ENCODE peak calls at places on chromosome 16, in six cellular contexts. P, Y, S, K, R and I are unnamed samples.

GRCh38 chr16:28821874-28822519 is 802 bp upstream of the ATXN2L start:
- DNase-seq in P (no peak), Y (no peak), S (no peak), K (no peak), R (no peak), I (no peak)

GRCh38 chr16:14307623-14308356 is 236.7 kb downstream of the MRTFB start:
- DNase-seq in P (no peak), Y (peak), S (peak), K (no peak), R (no peak), I (no peak)

GRCh38 chr16:10929853-10930754 is 12.2 kb downstream of the DEXI start:
- DNase-seq in P (no peak), Y (no peak), S (no peak), K (no peak), R (no peak), I (no peak)

GRCh38 chr16:30929167-30929566 is 5.8 kb downstream of the FBXL19 start:
- DNase-seq in P (no peak), Y (no peak), S (no peak), K (no peak), R (no peak), I (no peak)

GRCh38 chr16:8679156-8679555 is 4.7 kb downstream of the ABAT start:
- DNase-seq in P (no peak), Y (no peak), S (peak), K (no peak), R (no peak), I (no peak)

GRCh38 chr16:56970934-56971767 is 9.4 kb downstream of the CETP start:
- DNase-seq in P (no peak), Y (no peak), S (no peak), K (no peak), R (no peak), I (no peak)

GRCh38 chr16:46573008-46573833 is 48.0 kb downstream of the SHCBP1 start:
- DNase-seq in P (peak), Y (no peak), S (peak), K (no peak), R (peak), I (no peak)

GRCh38 chr16:18050777-18051176 is 285.8 kb downstream of the NPIPA8 start:
- DNase-seq in P (no peak), Y (no peak), S (no peak), K (no peak), R (no peak), I (no peak)

GRCh38 chr16:75868636-75869389 is 142.5 kb upstream of the CPHXL start:
- DNase-seq in P (no peak), Y (no peak), S (no peak), K (no peak), R (no peak), I (no peak)

GRCh38 chr16:25372716-25373115 is 115.1 kb upstream of the ZKSCAN2 start:
- DNase-seq in P (no peak), Y (no peak), S (peak), K (no peak), R (no peak), I (no peak)

GRCh38 chr16:9854665-9855064 is 327.6 kb downstream of the GRIN2A start:
- DNase-seq in P (no peak), Y (no peak), S (no peak), K (no peak), R (no peak), I (no peak)

GRCh38 chr16:56860226-56861020 is 4.6 kb upstream of the SLC12A3 start:
- DNase-seq in P (no peak), Y (no peak), S (no peak), K (no peak), R (peak), I (no peak)

GRCh38 chr16:70392606-70393005 is 45.9 kb downstream of the DDX19A start:
- DNase-seq in P (no peak), Y (no peak), S (no peak), K (no peak), R (no peak), I (no peak)

GRCh38 chr16:70391446-70391845 is 44.7 kb downstream of the DDX19A start:
- DNase-seq in P (no peak), Y (no peak), S (peak), K (no peak), R (no peak), I (no peak)

GRCh38 chr16:70390774-70391173 is 44.1 kb downstream of the DDX19A start:
- DNase-seq in P (no peak), Y (no peak), S (peak), K (no peak), R (no peak), I (no peak)

GRCh38 chr16:70394853-70395252 is 44.0 kb downstream of the ST3GAL2 start:
- DNase-seq in P (no peak), Y (no peak), S (no peak), K (no peak), R (no peak), I (no peak)

GRCh38 chr16:70391881-70392481 is 45.3 kb downstream of the DDX19A start:
- DNase-seq in P (no peak), Y (no peak), S (no peak), K (no peak), R (no peak), I (no peak)
- TF ChIP-seq JUND in P (no peak), Y (no peak), S (no peak), K (no peak), R (no peak), I (no peak)

DNA sequence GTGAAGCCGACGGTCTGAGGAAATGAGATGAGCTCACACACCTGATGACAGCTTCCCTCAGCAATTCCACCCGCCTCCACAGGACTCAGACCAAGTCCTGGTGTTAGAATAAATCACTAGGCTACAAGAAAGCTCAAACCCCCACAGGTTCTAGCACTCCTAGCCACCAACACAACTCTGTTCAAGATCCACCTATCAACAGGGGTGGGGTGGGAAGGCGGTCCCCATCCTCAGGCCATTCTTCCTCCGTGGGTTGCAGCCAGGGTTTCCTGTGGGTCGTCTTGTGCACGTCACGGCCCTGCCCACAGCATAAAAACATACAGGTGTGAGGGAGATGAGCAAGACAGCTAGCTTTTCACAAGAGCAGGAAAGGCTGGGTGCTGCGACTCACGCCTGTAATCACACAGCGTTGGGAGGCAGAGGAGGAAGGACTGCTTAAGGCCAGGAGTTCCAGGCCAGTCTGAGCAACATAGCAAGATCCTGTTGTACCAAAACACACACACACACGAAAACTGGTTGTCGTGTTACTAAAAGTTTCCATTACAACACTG is 81.1 kb downstream of the ANKRD11 start:
- DNase-seq in P (no peak), Y (no peak), S (no peak), K (no peak), R (no peak), I (no peak)
- TF ChIP-seq JUND in P (no peak), Y (no peak), S (no peak), K (no peak), R (no peak), I (no peak)

GRCh38 chr16:19878760-19879159 is 5.9 kb downstream of the GPRC5B start:
- DNase-seq in P (no peak), Y (no peak), S (no peak), K (no peak), R (no peak), I (no peak)

GRCh38 chr16:19874026-19874425 is 10.6 kb downstream of the GPRC5B start:
- DNase-seq in P (no peak), Y (no peak), S (no peak), K (no peak), R (no peak), I (no peak)

GRCh38 chr16:19874816-19875546 is 9.7 kb downstream of the GPRC5B start:
- DNase-seq in P (no peak), Y (no peak), S (no peak), K (no peak), R (no peak), I (no peak)

GRCh38 chr16:19875900-19876299 is 8.7 kb downstream of the GPRC5B start:
- DNase-seq in P (no peak), Y (no peak), S (no peak), K (no peak), R (no peak), I (no peak)

GRCh38 chr16:19876501-19877059 is 8.1 kb downstream of the GPRC5B start:
- DNase-seq in P (no peak), Y (no peak), S (no peak), K (no peak), R (no peak), I (no peak)
- TF ChIP-seq JUND in P (no peak), Y (no peak), S (no peak), K (no peak), R (no peak), I (no peak)

DNA sequence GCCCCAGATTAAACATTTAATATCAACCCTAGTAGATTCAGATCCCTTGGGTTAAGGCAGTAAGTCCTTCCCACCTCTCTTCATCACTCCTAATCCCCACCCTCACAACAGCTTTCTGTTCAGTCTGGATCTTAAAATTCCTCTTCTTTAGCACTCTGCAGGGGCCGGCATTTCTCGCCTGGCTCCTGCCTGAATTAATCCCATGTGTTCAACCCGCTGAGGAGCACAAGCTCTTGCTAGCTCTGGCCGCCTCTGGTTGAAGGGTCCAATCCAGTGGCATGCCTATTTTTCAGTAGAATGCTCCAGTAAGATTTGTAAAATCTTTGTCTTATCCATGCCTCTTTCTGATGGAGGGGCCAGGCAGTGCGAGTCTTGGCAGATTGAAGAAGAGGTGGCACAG is 59.2 kb downstream of the CYB5B start:
- DNase-seq in P (no peak), Y (no peak), S (no peak), K (no peak), R (no peak), I (no peak)
- TF ChIP-seq JUND in P (no peak), Y (no peak), S (no peak), K (no peak), R (no peak), I (no peak)

GRCh38 chr16:5016967-5017677 is 16.6 kb downstream of the NAGPA start:
- DNase-seq in P (no peak), Y (no peak), S (no peak), K (no peak), R (no peak), I (no peak)

GRCh38 chr16:5019775-5020174 is 14.0 kb downstream of the NAGPA start:
- DNase-seq in P (no peak), Y (no peak), S (peak), K (no peak), R (no peak), I (no peak)

GRCh38 chr16:5018791-5019190 is 14.9 kb downstream of the NAGPA start:
- DNase-seq in P (no peak), Y (no peak), S (no peak), K (no peak), R (no peak), I (no peak)

GRCh38 chr16:5015887-5016286 is 17.8 kb downstream of the NAGPA start:
- DNase-seq in P (no peak), Y (no peak), S (no peak), K (no peak), R (no peak), I (no peak)

DNA sequence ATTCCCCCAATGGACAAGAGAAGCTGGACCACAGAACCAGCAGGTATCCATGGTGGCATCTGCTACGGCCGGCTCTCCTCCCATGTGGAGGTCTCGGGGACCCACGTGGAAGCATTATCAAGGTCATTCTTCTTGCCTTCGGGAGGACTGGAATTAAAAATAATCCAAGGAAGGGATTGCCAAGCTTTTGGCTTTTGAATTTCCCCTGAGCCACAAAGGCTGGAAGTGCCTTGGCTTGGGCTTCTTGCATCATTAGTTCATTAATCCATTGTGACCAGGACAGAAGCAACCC is 16.1 kb downstream of the NAGPA start:
- DNase-seq in P (no peak), Y (no peak), S (no peak), K (no peak), R (no peak), I (no peak)
- TF ChIP-seq JUND in P (no peak), Y (no peak), S (no peak), K (no peak), R (no peak), I (no peak)

GRCh38 chr16:64626771-64627170 is 495.1 kb downstream of the CDH11 start:
- DNase-seq in P (no peak), Y (no peak), S (no peak), K (no peak), R (no peak), I (no peak)
- TF ChIP-seq JUND in P (no peak), Y (no peak), S (no peak), K (no peak), R (no peak), I (no peak)

DNA sequence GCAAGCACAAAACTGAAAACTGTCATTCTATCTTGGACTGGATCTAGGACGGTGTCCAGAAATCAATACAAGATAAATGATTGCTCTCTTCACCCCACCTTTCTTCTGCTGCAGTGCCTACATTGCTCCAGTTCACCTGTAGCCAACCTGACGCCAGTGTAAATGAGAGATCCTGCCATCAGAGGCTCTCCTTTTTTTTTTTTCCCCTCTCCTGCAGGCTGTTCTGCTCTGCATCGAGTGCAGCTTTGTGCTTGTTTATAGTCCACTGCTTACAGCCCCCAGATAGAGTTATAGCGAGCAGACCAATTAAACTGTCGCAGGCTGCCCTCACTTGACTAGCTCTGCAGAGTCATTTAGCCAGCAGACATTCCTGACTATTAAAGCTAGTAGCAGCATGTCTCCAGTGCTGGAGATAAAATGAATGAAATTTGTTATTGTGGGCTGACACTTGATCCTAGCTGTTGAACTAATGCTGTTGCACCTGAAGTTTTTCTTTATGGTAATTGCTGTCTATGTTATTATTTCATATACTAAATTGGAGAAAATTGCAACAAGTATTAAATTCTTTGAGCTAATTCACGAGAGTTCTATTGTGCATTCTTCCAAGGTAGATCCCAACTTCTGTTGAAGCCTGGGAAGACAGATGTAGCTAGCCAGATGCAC is 257.1 kb downstream of the FTO start:
- DNase-seq in P (no peak), Y (peak), S (no peak), K (no peak), R (no peak), I (no peak)
- TF ChIP-seq JUND in P (no peak), Y (no peak), S (no peak), K (no peak), R (no peak), I (no peak)

GRCh38 chr16:38941-39892 is 14.2 kb downstream of the POLR3K start:
- DNase-seq in P (no peak), Y (no peak), S (peak), K (no peak), R (no peak), I (no peak)
- TF ChIP-seq JUND in P (no peak), Y (no peak), S (no peak), K (no peak), R (no peak), I (no peak)